ENCODE peak calls at places on chromosomes 3 and 15, in seven cellular contexts. D is GM19239; B is activated gamma-delta T cell treated with anti-CD3 and anti-CD28 coated beads, Interleukin-2, amount 50 U/mL, for 16 hours; Q is SHP77; O is HTR-8/SVneo; S is foreskin melanocyte; Z is GM13977. Y is an unnamed sample.

GRCh38 chr3:117246771-117247555 is 537.4 kb downstream of the TUSC7 start:
- DNase-seq in D (no peak), B (no peak), Q (no peak), O (no peak), S (no peak), Z (no peak), Y (no peak)

GRCh38 chr3:64530434-64531049 is 157.3 kb downstream of the ADAMTS9 start:
- DNase-seq in D (peak), B (no peak), Q (peak), O (peak), S (peak), Z (peak), Y (no peak)

GRCh38 chr3:4957978-4958377 is 21.3 kb upstream of the BHLHE40 start:
- DNase-seq in D (no peak), B (no peak), Q (no peak), O (no peak), S (no peak), Z (no peak), Y (no peak)

GRCh38 chr15:90489514-90489913 is 40.2 kb upstream of the CRTC3 start:
- DNase-seq in D (no peak), B (no peak), Q (no peak), O (no peak), S (no peak), Z (no peak), Y (no peak)

GRCh38 chr15:32855942-32856341 is 138.1 kb downstream of the GREM1 start:
- DNase-seq in D (no peak), B (no peak), Q (no peak), O (peak), S (peak), Z (no peak), Y (no peak)

GRCh38 chr15:99958426-99959097 is 225.3 kb upstream of the LYSMD4 start:
- DNase-seq in D (no peak), B (no peak), Q (no peak), O (no peak), S (no peak), Z (peak), Y (no peak)

GRCh38 chr3:34260266-34260990 is 462.0 kb downstream of the PDCD6IP start:
- DNase-seq in D (peak), B (no peak), Q (peak), O (peak), S (peak), Z (peak), Y (peak)

GRCh38 chr15:71301958-71302621 is 186.8 kb downstream of the THSD4 start:
- DNase-seq in D (no peak), B (no peak), Q (no peak), O (no peak), S (no peak), Z (no peak), Y (no peak)

GRCh38 chr3:192816274-192816853 is 89.0 kb upstream of the FGF12 start:
- DNase-seq in D (peak), B (no peak), Q (no peak), O (no peak), S (no peak), Z (no peak), Y (no peak)

GRCh38 chr3:102466001-102466400 is 31.2 kb downstream of the ZPLD1 start:
- DNase-seq in D (no peak), B (no peak), Q (no peak), O (peak), S (no peak), Z (no peak), Y (no peak)

GRCh38 chr3:115239717-115240116 is 92.6 kb upstream of the ZBTB20 start:
- DNase-seq in D (no peak), B (no peak), Q (peak), O (peak), S (no peak), Z (no peak), Y (no peak)

GRCh38 chr3:141095546-141095937 is 44.4 kb downstream of the SPSB4 start:
- DNase-seq in D (no peak), B (no peak), Q (no peak), O (no peak), S (no peak), Z (no peak), Y (no peak)

GRCh38 chr3:158794936-158795518 is 6.8 kb upstream of the MFSD1 start:
- DNase-seq in D (no peak), B (no peak), Q (peak), O (peak), S (peak), Z (no peak), Y (no peak)

GRCh38 chr15:35530698-35531097 is 15.3 kb downstream of the DPH6 start:
- DNase-seq in D (no peak), B (no peak), Q (no peak), O (no peak), S (no peak), Z (no peak), Y (no peak)

GRCh38 chr3:157285966-157286365 is 126.0 kb upstream of the CCNL1 start:
- DNase-seq in D (no peak), B (no peak), Q (no peak), O (no peak), S (no peak), Z (no peak), Y (no peak)

GRCh38 chr3:156509209-156510174 is 45.4 kb downstream of the SSR3 start:
- DNase-seq in D (peak), B (no peak), Q (peak), O (peak), S (peak), Z (peak), Y (no peak)

GRCh38 chr3:55329849-55330248 is 157.3 kb downstream of the WNT5A start:
- DNase-seq in D (no peak), B (no peak), Q (no peak), O (peak), S (no peak), Z (no peak), Y (no peak)

GRCh38 chr3:9866639-9867038 is 13.4 kb downstream of the CIDEC start:
- DNase-seq in D (no peak), B (no peak), Q (no peak), O (no peak), S (no peak), Z (no peak), Y (no peak)

GRCh38 chr3:151402349-151402748 is 17.8 kb upstream of the P2RY12 start:
- DNase-seq in D (no peak), B (no peak), Q (no peak), O (no peak), S (no peak), Z (no peak), Y (no peak)

GRCh38 chr15:48086582-48086981 is 34.2 kb upstream of the SLC24A5 start:
- DNase-seq in D (no peak), B (no peak), Q (no peak), O (no peak), S (no peak), Z (no peak), Y (no peak)

GRCh38 chr15:87498545-87498944 is 758.0 kb downstream of the NTRK3 start:
- DNase-seq in D (no peak), B (no peak), Q (no peak), O (no peak), S (no peak), Z (no peak), Y (no peak)

GRCh38 chr15:90149609-90150340 is 47.5 kb upstream of the IDH2 start:
- DNase-seq in D (no peak), B (no peak), Q (peak), O (no peak), S (no peak), Z (no peak), Y (no peak)

GRCh38 chr15:90902996-90903732 is at the start of gene MAN2A2:
- DNase-seq in D (peak), B (peak), Q (peak), O (peak), S (peak), Z (peak), Y (peak)

GRCh38 chr3:37171144-37171543 is 3.2 kb downstream of the LRRFIP2 start:
- DNase-seq in D (no peak), B (no peak), Q (no peak), O (no peak), S (no peak), Z (no peak), Y (no peak)

GRCh38 chr15:91320106-91320505 is 220.0 kb downstream of the SV2B start:
- DNase-seq in D (no peak), B (no peak), Q (no peak), O (no peak), S (no peak), Z (no peak), Y (no peak)

GRCh38 chr3:11672396-11672795 is 28.7 kb upstream of the VGLL4 start:
- DNase-seq in D (no peak), B (no peak), Q (no peak), O (no peak), S (no peak), Z (no peak), Y (no peak)

GRCh38 chr3:168100777-168101492 is 5.2 kb upstream of the GOLIM4 start:
- DNase-seq in D (no peak), B (no peak), Q (no peak), O (no peak), S (no peak), Z (no peak), Y (no peak)

GRCh38 chr3:42729404-42730145 is 27.0 kb upstream of the HHATL start:
- DNase-seq in D (no peak), B (no peak), Q (no peak), O (no peak), S (no peak), Z (no peak), Y (no peak)

GRCh38 chr3:105402287-105402801 is 35.6 kb downstream of the ALCAM start:
- DNase-seq in D (no peak), B (no peak), Q (no peak), O (peak), S (no peak), Z (no peak), Y (no peak)

GRCh38 chr3:15081960-15082664 is 16.8 kb downstream of the RBSN start:
- DNase-seq in D (no peak), B (no peak), Q (no peak), O (no peak), S (no peak), Z (no peak), Y (no peak)

GRCh38 chr3:9122732-9123364 is 126.6 kb downstream of the SRGAP3 start:
- DNase-seq in D (no peak), B (no peak), Q (no peak), O (no peak), S (no peak), Z (no peak), Y (no peak)

GRCh38 chr3:152348436-152349177 is 79.9 kb downstream of the MBNL1 start:
- DNase-seq in D (no peak), B (no peak), Q (no peak), O (no peak), S (no peak), Z (no peak), Y (no peak)

GRCh38 chr3:37862712-37863551 is 1.3 kb downstream of the CTDSPL start:
- DNase-seq in D (no peak), B (no peak), Q (no peak), O (no peak), S (peak), Z (no peak), Y (no peak)

GRCh38 chr15:66134284-66134683 is 119.3 kb downstream of the MEGF11 start:
- DNase-seq in D (no peak), B (no peak), Q (no peak), O (no peak), S (no peak), Z (no peak), Y (no peak)

GRCh38 chr15:31374986-31375385 is 48.4 kb downstream of the KLF13 start:
- DNase-seq in D (no peak), B (no peak), Q (no peak), O (no peak), S (no peak), Z (no peak), Y (no peak)

GRCh38 chr3:163508212-163508611 is 1570.1 kb downstream of the SI start:
- DNase-seq in D (no peak), B (no peak), Q (peak), O (no peak), S (no peak), Z (no peak), Y (no peak)

GRCh38 chr3:72820405-72820804 is 27.8 kb downstream of the SHQ1 start:
- DNase-seq in D (no peak), B (no peak), Q (no peak), O (peak), S (no peak), Z (no peak), Y (no peak)

GRCh38 chr3:187878776-187879524 is 133.7 kb upstream of the BCL6 start:
- DNase-seq in D (no peak), B (no peak), Q (no peak), O (peak), S (no peak), Z (no peak), Y (no peak)

Y was measured in mesothelial cell of epicardium.